ENCODE peak calls at places on chromosomes 5 and 9, in six cellular contexts. One of them, this sample, is unnamed.

GRCh38 chr9:125176632-125177031 is 13.0 kb downstream of the PPP6C start:
- DNase-seq in neural crest cell: no peak
- DNase-seq in T-helper 2 cell: no peak
- DNase-seq in HEK293T: no peak
- DNase-seq in prostate gland: no peak
- DNase-seq in left ventricle myocardium superior: no peak
- DNase-seq in this sample: no peak

GRCh38 chr9:81468084-81468595 is 221.2 kb downstream of the TLE1 start:
- DNase-seq in neural crest cell: no peak
- DNase-seq in T-helper 2 cell: no peak
- DNase-seq in HEK293T: no peak
- DNase-seq in prostate gland: no peak
- DNase-seq in left ventricle myocardium superior: no peak
- DNase-seq in this sample: no peak

GRCh38 chr9:71743217-71743705 is 25.1 kb downstream of the CEMIP2 start:
- DNase-seq in neural crest cell: no peak
- DNase-seq in T-helper 2 cell: no peak
- DNase-seq in HEK293T: no peak
- DNase-seq in prostate gland: no peak
- DNase-seq in left ventricle myocardium superior: no peak
- DNase-seq in this sample: no peak

GRCh38 chr5:16550316-16550952 is 66.4 kb downstream of the RETREG1 start:
- DNase-seq in neural crest cell: peak; percentile 18
- DNase-seq in T-helper 2 cell: no peak
- DNase-seq in HEK293T: peak; percentile 75
- DNase-seq in prostate gland: no peak
- DNase-seq in left ventricle myocardium superior: no peak
- DNase-seq in this sample: no peak

GRCh38 chr9:137550958-137551655 is 572 bp upstream of the MRPL41 start:
- DNase-seq in neural crest cell: no peak
- DNase-seq in T-helper 2 cell: no peak
- DNase-seq in HEK293T: no peak
- DNase-seq in prostate gland: peak; percentile 36
- DNase-seq in left ventricle myocardium superior: peak; percentile 88
- DNase-seq in this sample: no peak

GRCh38 chr5:158484246-158484645 is 615.5 kb downstream of the EBF1 start:
- DNase-seq in neural crest cell: no peak
- DNase-seq in T-helper 2 cell: no peak
- DNase-seq in HEK293T: no peak
- DNase-seq in prostate gland: no peak
- DNase-seq in left ventricle myocardium superior: no peak
- DNase-seq in this sample: no peak

GRCh38 chr9:133184971-133185370 is 21.3 kb upstream of the GBGT1 start:
- DNase-seq in neural crest cell: peak; percentile 26
- DNase-seq in T-helper 2 cell: no peak
- DNase-seq in HEK293T: peak; percentile 63
- DNase-seq in prostate gland: peak; percentile 31
- DNase-seq in left ventricle myocardium superior: no peak
- DNase-seq in this sample: no peak

GRCh38 chr5:159616967-159617366 is 286.7 kb upstream of the IL12B start:
- DNase-seq in neural crest cell: no peak
- DNase-seq in T-helper 2 cell: no peak
- DNase-seq in HEK293T: no peak
- DNase-seq in prostate gland: no peak
- DNase-seq in left ventricle myocardium superior: no peak
- DNase-seq in this sample: no peak

GRCh38 chr9:137444106-137444790 is 3.1 kb upstream of the ENTPD8 start:
- DNase-seq in neural crest cell: no peak
- DNase-seq in T-helper 2 cell: no peak
- DNase-seq in HEK293T: no peak
- DNase-seq in prostate gland: no peak
- DNase-seq in left ventricle myocardium superior: peak; percentile 9
- DNase-seq in this sample: no peak

GRCh38 chr5:90383903-90384302 is 25.7 kb downstream of the CETN3 start:
- DNase-seq in neural crest cell: no peak
- DNase-seq in T-helper 2 cell: no peak
- DNase-seq in HEK293T: no peak
- DNase-seq in prostate gland: no peak
- DNase-seq in left ventricle myocardium superior: no peak
- DNase-seq in this sample: no peak

GRCh38 chr9:98580956-98581355 is 127.8 kb downstream of the GABBR2 start:
- DNase-seq in neural crest cell: no peak
- DNase-seq in T-helper 2 cell: no peak
- DNase-seq in HEK293T: no peak
- DNase-seq in prostate gland: no peak
- DNase-seq in left ventricle myocardium superior: no peak
- DNase-seq in this sample: no peak

GRCh38 chr5:179914032-179914755 is 6.5 kb upstream of the TBC1D9B start:
- DNase-seq in neural crest cell: no peak
- DNase-seq in T-helper 2 cell: no peak
- DNase-seq in HEK293T: no peak
- DNase-seq in prostate gland: peak; percentile 48
- DNase-seq in left ventricle myocardium superior: no peak
- DNase-seq in this sample: no peak

GRCh38 chr5:94375801-94376200 is 242.6 kb downstream of the KIAA0825 start:
- DNase-seq in neural crest cell: no peak
- DNase-seq in T-helper 2 cell: no peak
- DNase-seq in HEK293T: no peak
- DNase-seq in prostate gland: no peak
- DNase-seq in left ventricle myocardium superior: no peak
- DNase-seq in this sample: no peak

GRCh38 chr5:73031839-73032238 is 76.0 kb downstream of the FCHO2 start:
- DNase-seq in neural crest cell: no peak
- DNase-seq in T-helper 2 cell: no peak
- DNase-seq in HEK293T: peak; percentile 61
- DNase-seq in prostate gland: no peak
- DNase-seq in left ventricle myocardium superior: peak; percentile 62
- DNase-seq in this sample: no peak

GRCh38 chr9:122297512-122297911 is 32.8 kb downstream of the MRRF start:
- DNase-seq in neural crest cell: no peak
- DNase-seq in T-helper 2 cell: no peak
- DNase-seq in HEK293T: no peak
- DNase-seq in prostate gland: no peak
- DNase-seq in left ventricle myocardium superior: no peak
- DNase-seq in this sample: no peak

GRCh38 chr5:113634957-113635356 is 121.5 kb downstream of the YTHDC2 start:
- DNase-seq in neural crest cell: no peak
- DNase-seq in T-helper 2 cell: no peak
- DNase-seq in HEK293T: no peak
- DNase-seq in prostate gland: no peak
- DNase-seq in left ventricle myocardium superior: no peak
- DNase-seq in this sample: no peak

GRCh38 chr5:42360061-42360460 is 63.2 kb upstream of the GHR start:
- DNase-seq in neural crest cell: no peak
- DNase-seq in T-helper 2 cell: no peak
- DNase-seq in HEK293T: no peak
- DNase-seq in prostate gland: peak; percentile 6
- DNase-seq in left ventricle myocardium superior: no peak
- DNase-seq in this sample: no peak

GRCh38 chr9:131233556-131233955 is 42.8 kb downstream of the FAM78A start:
- DNase-seq in neural crest cell: no peak
- DNase-seq in T-helper 2 cell: no peak
- DNase-seq in HEK293T: no peak
- DNase-seq in prostate gland: no peak
- DNase-seq in left ventricle myocardium superior: no peak
- DNase-seq in this sample: no peak

GRCh38 chr9:3498691-3499090 is 27.1 kb downstream of the RFX3 start:
- DNase-seq in neural crest cell: no peak
- DNase-seq in T-helper 2 cell: no peak
- DNase-seq in HEK293T: no peak
- DNase-seq in prostate gland: no peak
- DNase-seq in left ventricle myocardium superior: no peak
- DNase-seq in this sample: no peak

GRCh38 chr9:38431101-38431500 is 6.8 kb upstream of the IGFBPL1 start:
- DNase-seq in neural crest cell: no peak
- DNase-seq in T-helper 2 cell: no peak
- DNase-seq in HEK293T: no peak
- DNase-seq in prostate gland: no peak
- DNase-seq in left ventricle myocardium superior: no peak
- DNase-seq in this sample: no peak

GRCh38 chr5:74598731-74599624 is 41.5 kb downstream of the ENC1 start:
- DNase-seq in neural crest cell: no peak
- DNase-seq in T-helper 2 cell: no peak
- DNase-seq in HEK293T: no peak
- DNase-seq in prostate gland: no peak
- DNase-seq in left ventricle myocardium superior: no peak
- DNase-seq in this sample: no peak

GRCh38 chr9:118059520-118060278 is 355.5 kb downstream of the TLR4 start:
- DNase-seq in neural crest cell: peak; percentile 44
- DNase-seq in T-helper 2 cell: no peak
- DNase-seq in HEK293T: no peak
- DNase-seq in prostate gland: peak; percentile 6
- DNase-seq in left ventricle myocardium superior: no peak
- DNase-seq in this sample: no peak

GRCh38 chr9:104743377-104743985 is 4.0 kb upstream of the NIPSNAP3A start:
- DNase-seq in neural crest cell: peak; percentile 24
- DNase-seq in T-helper 2 cell: no peak
- DNase-seq in HEK293T: peak; percentile 45
- DNase-seq in prostate gland: peak; percentile 15
- DNase-seq in left ventricle myocardium superior: no peak
- DNase-seq in this sample: no peak

GRCh38 chr5:148805323-148806290 is 20.8 kb upstream of the ADRB2 start:
- DNase-seq in neural crest cell: no peak
- DNase-seq in T-helper 2 cell: no peak
- DNase-seq in HEK293T: no peak
- DNase-seq in prostate gland: no peak
- DNase-seq in left ventricle myocardium superior: peak; percentile 75
- DNase-seq in this sample: no peak

This sample was measured in T follicular helper cell.